ENCODE peak calls at places on chromosomes 11 and 22, in six cellular contexts. One of them, this sample, is unnamed.

GRCh38 chr22:20464096-20464614 is 26.5 kb upstream of the SCARF2 start:
- DNase-seq in K562: no peak
- DNase-seq in endothelial cell of umbilical vein: no peak
- DNase-seq in A549: no peak
- DNase-seq in GM12878: no peak
- DNase-seq in HepG2: no peak
- DNase-seq in this sample: no peak

GRCh38 chr22:44676441-44677298 is 25.3 kb upstream of the PRR5 start:
- DNase-seq in HepG2: peak
- DNase-seq in A549: peak
- DNase-seq in GM12878: no peak
- DNase-seq in K562: peak
- DNase-seq in endothelial cell of umbilical vein: no peak
- DNase-seq in this sample: peak

GRCh38 chr22:26134654-26135330 is 34.5 kb upstream of the SEZ6L start:
- DNase-seq in endothelial cell of umbilical vein: no peak
- DNase-seq in HepG2: peak
- DNase-seq in A549: peak
- DNase-seq in K562: no peak
- DNase-seq in GM12878: no peak
- DNase-seq in this sample: peak

GRCh38 chr11:73389902-73390301 is 13.7 kb downstream of the RELT start:
- DNase-seq in HepG2: no peak
- DNase-seq in GM12878: no peak
- DNase-seq in K562: no peak
- DNase-seq in endothelial cell of umbilical vein: no peak
- DNase-seq in A549: no peak
- DNase-seq in this sample: no peak

GRCh38 chr11:40338739-40339138 is 1120.7 kb downstream of the LRRC4C start:
- DNase-seq in K562: no peak
- DNase-seq in HepG2: no peak
- DNase-seq in endothelial cell of umbilical vein: peak
- DNase-seq in A549: peak
- DNase-seq in GM12878: no peak
- DNase-seq in this sample: no peak

GRCh38 chr11:35682230-35683195 is 19.9 kb downstream of the TRIM44 start:
- DNase-seq in HepG2: no peak
- DNase-seq in endothelial cell of umbilical vein: peak
- DNase-seq in GM12878: no peak
- DNase-seq in A549: no peak
- DNase-seq in K562: no peak
- DNase-seq in this sample: no peak

GRCh38 chr11:67400251-67400941 is 1.3 kb downstream of the PPP1CA start:
- DNase-seq in GM12878: no peak
- DNase-seq in HepG2: no peak
- DNase-seq in endothelial cell of umbilical vein: no peak
- DNase-seq in A549: no peak
- DNase-seq in K562: no peak
- DNase-seq in this sample: peak

GRCh38 chr11:114297806-114298700 is 1.9 kb downstream of the NNMT start:
- DNase-seq in K562: peak
- DNase-seq in GM12878: no peak
- DNase-seq in endothelial cell of umbilical vein: no peak
- DNase-seq in HepG2: no peak
- DNase-seq in A549: no peak
- DNase-seq in this sample: no peak

GRCh38 chr22:46132830-46133587 is 17.3 kb upstream of the PPARA start:
- DNase-seq in GM12878: no peak
- DNase-seq in A549: no peak
- DNase-seq in K562: no peak
- DNase-seq in endothelial cell of umbilical vein: no peak
- DNase-seq in HepG2: peak
- DNase-seq in this sample: no peak

GRCh38 chr22:29167032-29167911 is 38.4 kb upstream of the EMID1 start:
- DNase-seq in HepG2: no peak
- DNase-seq in endothelial cell of umbilical vein: no peak
- DNase-seq in GM12878: peak
- DNase-seq in A549: no peak
- DNase-seq in K562: no peak
- DNase-seq in this sample: peak

GRCh38 chr11:128841461-128842072 is 25.5 kb downstream of the KCNJ1 start:
- DNase-seq in GM12878: peak
- DNase-seq in K562: no peak
- DNase-seq in endothelial cell of umbilical vein: no peak
- DNase-seq in HepG2: no peak
- DNase-seq in A549: no peak
- DNase-seq in this sample: no peak

GRCh38 chr22:31217890-31218287 is 5.8 kb downstream of the LIMK2 start:
- DNase-seq in endothelial cell of umbilical vein: no peak
- DNase-seq in K562: no peak
- DNase-seq in HepG2: no peak
- DNase-seq in A549: no peak
- DNase-seq in GM12878: no peak
- DNase-seq in this sample: no peak

GRCh38 chr22:50104149-50104548 is 14.3 kb downstream of the MOV10L1 start:
- DNase-seq in K562: no peak
- DNase-seq in A549: no peak
- DNase-seq in GM12878: no peak
- DNase-seq in endothelial cell of umbilical vein: no peak
- DNase-seq in HepG2: no peak
- DNase-seq in this sample: peak

GRCh38 chr11:76631566-76632308 is 38.8 kb downstream of the LRRC32 start:
- DNase-seq in A549: no peak
- DNase-seq in endothelial cell of umbilical vein: peak
- DNase-seq in HepG2: no peak
- DNase-seq in GM12878: no peak
- DNase-seq in K562: no peak
- DNase-seq in this sample: no peak

GRCh38 chr11:2090172-2091111 is 48.7 kb downstream of the IGF2 start:
- DNase-seq in endothelial cell of umbilical vein: no peak
- DNase-seq in A549: no peak
- DNase-seq in GM12878: no peak
- DNase-seq in K562: no peak
- DNase-seq in HepG2: no peak
- DNase-seq in this sample: no peak

GRCh38 chr11:48111941-48112340 is 104.7 kb upstream of the OR4B1 start:
- DNase-seq in HepG2: no peak
- DNase-seq in A549: no peak
- DNase-seq in K562: no peak
- DNase-seq in GM12878: no peak
- DNase-seq in endothelial cell of umbilical vein: no peak
- DNase-seq in this sample: no peak

GRCh38 chr11:48122246-48122645 is 94.4 kb upstream of the OR4B1 start:
- DNase-seq in GM12878: no peak
- DNase-seq in A549: no peak
- DNase-seq in HepG2: no peak
- DNase-seq in endothelial cell of umbilical vein: no peak
- DNase-seq in K562: no peak
- DNase-seq in this sample: no peak

GRCh38 chr11:48116437-48116836 is 100.2 kb upstream of the OR4B1 start:
- DNase-seq in HepG2: no peak
- DNase-seq in K562: no peak
- DNase-seq in endothelial cell of umbilical vein: no peak
- DNase-seq in A549: no peak
- DNase-seq in GM12878: no peak
- DNase-seq in this sample: no peak

GRCh38 chr11:48114740-48115139 is 101.9 kb upstream of the OR4B1 start:
- DNase-seq in A549: no peak
- DNase-seq in GM12878: no peak
- DNase-seq in endothelial cell of umbilical vein: no peak
- DNase-seq in K562: no peak
- DNase-seq in HepG2: no peak
- DNase-seq in this sample: no peak

GRCh38 chr11:48116843-48117242 is 99.8 kb upstream of the OR4B1 start:
- DNase-seq in endothelial cell of umbilical vein: peak
- DNase-seq in K562: peak
- DNase-seq in GM12878: no peak
- DNase-seq in HepG2: peak
- DNase-seq in A549: peak
- DNase-seq in this sample: peak
- TF ChIP-seq CTCF in endothelial cell of umbilical vein: peak
- TF ChIP-seq CTCF in K562: peak
- TF ChIP-seq CTCF in GM12878: peak
- TF ChIP-seq CTCF in HepG2: peak
- TF ChIP-seq CTCF in A549: peak
- TF ChIP-seq CTCF in this sample: peak

DNA sequence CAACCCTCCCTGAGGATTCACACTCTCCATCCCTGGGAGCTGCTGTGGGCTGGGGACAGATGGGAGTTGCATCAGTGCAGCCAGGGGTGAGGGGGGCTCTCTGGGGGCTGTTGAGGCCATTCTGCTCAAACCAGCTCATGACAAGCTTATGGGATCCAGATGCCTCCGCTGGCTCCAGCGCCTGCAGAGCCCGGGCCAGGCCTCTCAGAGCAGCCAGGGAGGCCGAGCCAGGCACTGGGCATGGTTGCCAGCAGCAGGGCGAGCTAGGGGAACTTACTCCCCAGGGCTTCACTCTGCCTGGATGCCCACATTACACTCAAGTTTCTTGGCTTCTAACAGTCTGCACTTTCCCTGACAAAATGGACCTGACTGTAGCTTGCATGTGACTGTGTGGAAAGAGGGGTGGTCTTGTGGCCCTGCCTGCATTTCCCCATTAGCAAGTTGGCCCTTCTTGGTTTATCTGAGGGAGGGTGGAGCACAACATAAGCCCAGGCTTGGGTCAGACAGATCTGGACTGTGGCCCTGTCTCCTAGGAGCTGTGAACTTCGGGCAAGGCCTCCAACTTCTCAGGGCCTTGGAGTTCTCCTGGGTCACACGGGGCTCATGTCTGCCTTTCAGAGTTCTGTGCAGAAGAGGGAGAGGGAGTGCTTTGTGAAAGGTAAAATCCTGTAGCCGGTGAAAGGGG is 34.5 kb upstream of the CYB5R3 start:
- DNase-seq in K562: no peak
- DNase-seq in A549: no peak
- DNase-seq in endothelial cell of umbilical vein: no peak
- DNase-seq in HepG2: no peak
- DNase-seq in GM12878: no peak
- DNase-seq in this sample: no peak
- TF ChIP-seq MYC in K562: no peak
- TF ChIP-seq MYC in A549: no peak
- TF ChIP-seq MYC in endothelial cell of umbilical vein: no peak
- TF ChIP-seq MYC in HepG2: no peak
- TF ChIP-seq MYC in GM12878: no peak
- TF ChIP-seq MYC in this sample: no peak

GRCh38 chr11:44939673-44940072 is 11.0 kb downstream of the TP53I11 start:
- DNase-seq in K562: peak
- DNase-seq in GM12878: no peak
- DNase-seq in endothelial cell of umbilical vein: peak
- DNase-seq in A549: no peak
- DNase-seq in HepG2: peak
- DNase-seq in this sample: peak
- TF ChIP-seq CTCF in K562: peak
- TF ChIP-seq CTCF in GM12878: no peak
- TF ChIP-seq CTCF in endothelial cell of umbilical vein: peak
- TF ChIP-seq CTCF in A549: no peak
- TF ChIP-seq CTCF in HepG2: no peak
- TF ChIP-seq CTCF in this sample: peak

DNA sequence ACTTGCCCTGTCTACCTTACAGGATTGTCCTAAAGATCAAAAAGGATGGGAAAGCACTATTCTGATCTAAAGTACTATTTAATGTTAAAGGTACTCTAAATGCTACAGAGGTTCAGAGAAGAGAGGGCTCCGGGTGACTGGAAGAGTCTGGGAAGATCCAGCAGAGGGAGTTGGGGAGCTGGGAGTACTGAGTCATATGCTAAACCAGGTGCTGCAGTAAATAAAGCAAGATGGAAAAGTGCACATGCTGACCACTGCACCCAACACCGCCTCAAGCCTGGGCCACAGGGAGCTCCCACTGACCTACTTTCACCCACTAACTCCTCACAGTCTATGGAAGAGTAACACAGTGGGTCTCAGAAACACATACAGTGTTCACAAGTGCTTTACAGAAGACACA is 49.3 kb downstream of the WT1 start:
- DNase-seq in HepG2: peak
- DNase-seq in K562: peak
- DNase-seq in A549: peak
- DNase-seq in GM12878: no peak
- DNase-seq in endothelial cell of umbilical vein: peak
- DNase-seq in this sample: peak
- TF ChIP-seq MYC in HepG2: no peak
- TF ChIP-seq MYC in K562: no peak
- TF ChIP-seq MYC in A549: no peak
- TF ChIP-seq MYC in GM12878: no peak
- TF ChIP-seq MYC in endothelial cell of umbilical vein: no peak
- TF ChIP-seq MYC in this sample: peak